ENCODE peak calls at places on chromosome X, in five cellular contexts. Z is thyroid gland, B is A673, W is coronary artery, Q is mucosa of descending colon. A is an unnamed sample.

GRCh38 chrX:119040432-119040831 is 32.4 kb upstream of the CT47C1 start:
- DNase-seq in Z (no peak), B (no peak), W (no peak), Q (no peak), A (no peak)

GRCh38 chrX:131595120-131595519 is 51.2 kb downstream of the OR13H1 start:
- DNase-seq in Z (no peak), B (peak), W (no peak), Q (no peak), A (no peak)

GRCh38 chrX:19698125-19698524 is 182.8 kb upstream of the MAP3K15 start:
- DNase-seq in Z (peak), B (no peak), W (no peak), Q (no peak), A (no peak)

GRCh38 chrX:22424919-22425318 is 152.2 kb downstream of the CBLL2 start:
- DNase-seq in Z (no peak), B (no peak), W (no peak), Q (no peak), A (no peak)

GRCh38 chrX:116204947-116205346 is 34.4 kb downstream of the AGTR2 start:
- DNase-seq in Z (no peak), B (peak), W (no peak), Q (peak), A (no peak)

GRCh38 chrX:51860679-51861078 is 32.7 kb upstream of the MAGED1 start:
- DNase-seq in Z (no peak), B (peak), W (no peak), Q (peak), A (no peak)

GRCh38 chrX:21735038-21735752 is 22.7 kb downstream of the SMPX start:
- DNase-seq in Z (no peak), B (no peak), W (no peak), Q (no peak), A (no peak)

GRCh38 chrX:10118530-10118929 is 38.2 kb upstream of the CLCN4 start:
- DNase-seq in Z (no peak), B (no peak), W (no peak), Q (no peak), A (no peak)

GRCh38 chrX:101736651-101737050 is 77.0 kb upstream of the ARMCX2 start:
- DNase-seq in Z (no peak), B (no peak), W (no peak), Q (no peak), A (no peak)

GRCh38 chrX:41559235-41559634 is 112.1 kb downstream of the NYX start:
- DNase-seq in Z (no peak), B (no peak), W (no peak), Q (no peak), A (no peak)

GRCh38 chrX:78437621-78438020 is 110.2 kb upstream of the CYSLTR1 start:
- DNase-seq in Z (no peak), B (no peak), W (no peak), Q (no peak), A (no peak)

GRCh38 chrX:115896362-115896761 is 274.2 kb upstream of the AGTR2 start:
- DNase-seq in Z (no peak), B (no peak), W (no peak), Q (no peak), A (no peak)

GRCh38 chrX:54807524-54808108 is at the start of gene MAGED2:
- DNase-seq in Z (peak), B (peak), W (no peak), Q (peak), A (no peak)

GRCh38 chrX:82816001-82816400 is 692.1 kb upstream of the POU3F4 start:
- DNase-seq in Z (no peak), B (no peak), W (no peak), Q (no peak), A (no peak)

GRCh38 chrX:21408324-21408723 is 34.1 kb downstream of the CNKSR2 start:
- DNase-seq in Z (no peak), B (no peak), W (no peak), Q (no peak), A (no peak)

GRCh38 chrX:96715412-96715940 is 30.8 kb downstream of the DIAPH2 start:
- DNase-seq in Z (no peak), B (no peak), W (no peak), Q (no peak), A (no peak)

GRCh38 chrX:149494844-149495565 is 10.1 kb downstream of the IDS start:
- DNase-seq in Z (no peak), B (no peak), W (peak), Q (no peak), A (no peak)

GRCh38 chrX:38220024-38220935 is at the start of gene SRPX:
- DNase-seq in Z (peak), B (peak), W (no peak), Q (peak), A (peak)

GRCh38 chrX:111519215-111519614 is 7.8 kb downstream of the SERTM2 start:
- DNase-seq in Z (no peak), B (no peak), W (no peak), Q (peak), A (no peak)

GRCh38 chrX:134671207-134671750 is 13.0 kb upstream of the PLAC1 start:
- DNase-seq in Z (no peak), B (no peak), W (no peak), Q (no peak), A (no peak)

GRCh38 chrX:154603438-154604430 is 15.3 kb downstream of the CTAG1B start:
- DNase-seq in Z (peak), B (peak), W (peak), Q (no peak), A (no peak)

GRCh38 chrX:16664059-16664458 is 14.1 kb downstream of the S100G start:
- DNase-seq in Z (no peak), B (peak), W (no peak), Q (no peak), A (no peak)

GRCh38 chrX:76454456-76454927 is 27.0 kb downstream of the MAGEE1 start:
- DNase-seq in Z (no peak), B (peak), W (no peak), Q (peak), A (no peak)

GRCh38 chrX:42948723-42949122 is 170.8 kb upstream of the PPP1R2C start:
- DNase-seq in Z (no peak), B (no peak), W (no peak), Q (no peak), A (no peak)

GRCh38 chrX:10090319-10090718 is 66.5 kb upstream of the CLCN4 start:
- DNase-seq in Z (no peak), B (no peak), W (no peak), Q (no peak), A (no peak)

GRCh38 chrX:154793084-154793483 is 12.2 kb downstream of the MPP1 start:
- DNase-seq in Z (no peak), B (no peak), W (no peak), Q (no peak), A (no peak)

GRCh38 chrX:111728096-111728495 is 47.1 kb downstream of the ALG13 start:
- DNase-seq in Z (no peak), B (no peak), W (no peak), Q (no peak), A (no peak)

GRCh38 chrX:111447298-111447697 is 35.3 kb upstream of the DCX start:
- DNase-seq in Z (peak), B (peak), W (no peak), Q (no peak), A (no peak)

GRCh38 chrX:3052864-3053263 is 11.6 kb downstream of the ARSF start:
- DNase-seq in Z (no peak), B (no peak), W (no peak), Q (peak), A (no peak)

GRCh38 chrX:11212741-11213140 is 80.5 kb upstream of the AMELX start:
- DNase-seq in Z (no peak), B (no peak), W (no peak), Q (no peak), A (no peak)

GRCh38 chrX:42664706-42665105 is 113.3 kb downstream of the PPP1R2C start:
- DNase-seq in Z (no peak), B (peak), W (no peak), Q (no peak), A (no peak)

GRCh38 chrX:116317409-116317808 is 119.0 kb upstream of the SLC6A14 start:
- DNase-seq in Z (peak), B (peak), W (no peak), Q (peak), A (peak)

GRCh38 chrX:148501121-148502066 is 977 bp downstream of the AFF2 start:
- DNase-seq in Z (peak), B (no peak), W (no peak), Q (peak), A (peak)

GRCh38 chrX:141642979-141643378 is 53.5 kb downstream of the SPANXA2 start:
- DNase-seq in Z (no peak), B (peak), W (no peak), Q (no peak), A (no peak)

GRCh38 chrX:55057691-55058249 is 17.1 kb upstream of the PAGE2B start:
- DNase-seq in Z (peak), B (peak), W (no peak), Q (peak), A (no peak)

GRCh38 chrX:68833855-68834331 is 5.1 kb downstream of the EFNB1 start:
- DNase-seq in Z (peak), B (no peak), W (peak), Q (peak), A (no peak)

GRCh38 chrX:69424161-69424560 is 80.0 kb upstream of the NALF2 start:
- DNase-seq in Z (no peak), B (peak), W (no peak), Q (no peak), A (no peak)

GRCh38 chrX:68750316-68750715 is 78.5 kb upstream of the EFNB1 start:
- DNase-seq in Z (no peak), B (no peak), W (no peak), Q (no peak), A (no peak)

GRCh38 chrX:130106071-130106470 is 4.2 kb downstream of the ELF4 start:
- DNase-seq in Z (no peak), B (no peak), W (no peak), Q (no peak), A (peak)

DNA sequence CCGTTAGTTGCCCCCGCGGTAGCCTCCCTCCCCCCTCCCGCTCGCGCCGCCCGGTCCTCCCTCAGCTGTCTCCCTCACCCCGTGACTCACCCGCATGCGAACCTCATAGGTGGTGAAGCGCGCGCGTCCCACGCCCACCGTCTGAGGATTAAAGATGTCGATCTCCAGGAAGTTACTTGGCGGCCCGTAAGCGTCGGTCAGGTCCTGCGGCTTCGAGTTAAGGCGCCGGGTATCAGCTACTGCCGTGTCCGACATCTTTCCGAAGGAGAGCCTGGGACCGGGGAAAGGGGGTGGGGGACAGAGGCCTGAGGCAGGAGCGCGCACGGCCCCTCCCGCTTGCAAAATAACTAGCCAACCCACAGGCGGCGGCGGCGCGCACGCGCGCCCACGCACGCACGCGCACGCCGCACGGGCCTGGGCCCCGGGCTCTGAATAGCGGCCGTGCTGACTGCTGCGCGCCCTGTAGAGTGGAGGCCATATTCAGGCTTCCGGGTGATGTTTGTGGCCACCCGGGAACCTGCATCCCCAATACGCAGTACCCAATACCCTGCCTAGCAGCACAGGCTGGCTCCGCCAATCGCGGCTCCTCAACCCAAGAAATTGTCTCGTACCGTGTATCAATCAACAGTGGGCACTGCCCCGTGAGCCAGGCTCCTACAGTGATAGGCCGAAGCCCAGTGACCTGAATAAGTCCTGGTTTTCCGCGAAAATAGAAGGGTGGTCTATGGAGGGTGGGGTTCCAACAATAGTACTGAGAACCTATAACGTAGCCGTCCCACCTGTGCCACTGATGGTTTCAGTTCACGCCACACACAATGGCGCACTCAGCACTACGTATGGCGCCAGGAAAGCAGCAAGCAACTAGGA is at the start of gene SNX12:
- DNase-seq in Z (peak), B (peak), W (peak), Q (peak), A (peak)
- TF ChIP-seq CTCF in Z (peak), B (no peak), W (no peak), Q (no peak), A (peak)

DNA sequence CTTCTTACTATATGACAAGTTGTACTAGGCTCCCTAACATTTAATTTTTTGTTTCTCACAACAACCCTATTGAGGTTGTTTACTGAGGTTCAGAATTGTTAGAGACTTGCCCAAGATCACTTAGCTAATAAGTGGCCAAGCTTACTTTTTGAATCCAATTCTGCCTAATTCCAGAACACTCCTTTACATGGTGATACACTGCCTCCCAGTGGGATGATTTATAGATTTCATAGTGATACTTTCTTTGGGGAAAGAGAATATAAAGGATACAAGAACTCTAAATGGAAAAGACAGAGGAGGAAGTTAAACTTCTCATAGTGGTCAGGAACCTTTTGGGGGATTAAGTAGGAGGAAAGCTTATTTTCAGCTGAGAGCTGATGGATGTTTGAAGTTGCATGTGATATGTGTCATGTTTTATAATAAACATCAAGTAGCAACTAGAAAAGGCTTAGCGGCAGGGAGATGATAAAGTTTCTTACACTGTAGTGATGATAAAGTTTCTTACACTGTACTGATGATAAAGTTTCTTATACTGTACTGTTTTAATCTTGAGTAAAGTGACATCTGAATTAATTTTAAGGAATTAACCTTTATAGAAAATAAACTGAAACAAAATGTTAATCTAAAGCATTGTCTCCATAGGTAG is 15.3 kb downstream of the STAG2 start:
- DNase-seq in Z (no peak), B (peak), W (no peak), Q (no peak), A (no peak)
- TF ChIP-seq CTCF in Z (peak), B (peak), W (no peak), Q (no peak), A (peak)

GRCh38 chrX:12497832-12498591 is 293.2 kb upstream of the PRPS2 start:
- DNase-seq in Z (no peak), B (peak), W (no peak), Q (peak), A (no peak)
- TF ChIP-seq CTCF in Z (no peak), B (peak), W (no peak), Q (no peak), A (no peak)

GRCh38 chrX:13598877-13599276 is 29.5 kb downstream of the EGFL6 start:
- DNase-seq in Z (no peak), B (peak), W (no peak), Q (no peak), A (no peak)
- TF ChIP-seq CTCF in Z (no peak), B (peak), W (no peak), Q (no peak), A (no peak)

GRCh38 chrX:104270212-104270611 is 15.5 kb upstream of the ESX1 start:
- DNase-seq in Z (no peak), B (no peak), W (no peak), Q (no peak), A (no peak)
- TF ChIP-seq CTCF in Z (no peak), B (no peak), W (no peak), Q (no peak), A (no peak)

GRCh38 chrX:15127010-15127409 is 142.9 kb downstream of the ASB9 start:
- DNase-seq in Z (no peak), B (peak), W (no peak), Q (no peak), A (no peak)
- TF ChIP-seq CTCF in Z (no peak), B (peak), W (no peak), Q (no peak), A (no peak)

GRCh38 chrX:47198687-47199080 is 5.1 kb downstream of the UBA1 start:
- DNase-seq in Z (no peak), B (no peak), W (no peak), Q (no peak), A (no peak)

GRCh38 chrX:47202316-47202715 is 8.7 kb downstream of the UBA1 start:
- DNase-seq in Z (no peak), B (no peak), W (no peak), Q (no peak), A (no peak)

GRCh38 chrX:47201545-47201944 is 7.9 kb downstream of the UBA1 start:
- DNase-seq in Z (no peak), B (no peak), W (no peak), Q (no peak), A (no peak)

GRCh38 chrX:47199286-47199685 is 5.7 kb downstream of the UBA1 start:
- DNase-seq in Z (no peak), B (no peak), W (no peak), Q (no peak), A (no peak)

DNA sequence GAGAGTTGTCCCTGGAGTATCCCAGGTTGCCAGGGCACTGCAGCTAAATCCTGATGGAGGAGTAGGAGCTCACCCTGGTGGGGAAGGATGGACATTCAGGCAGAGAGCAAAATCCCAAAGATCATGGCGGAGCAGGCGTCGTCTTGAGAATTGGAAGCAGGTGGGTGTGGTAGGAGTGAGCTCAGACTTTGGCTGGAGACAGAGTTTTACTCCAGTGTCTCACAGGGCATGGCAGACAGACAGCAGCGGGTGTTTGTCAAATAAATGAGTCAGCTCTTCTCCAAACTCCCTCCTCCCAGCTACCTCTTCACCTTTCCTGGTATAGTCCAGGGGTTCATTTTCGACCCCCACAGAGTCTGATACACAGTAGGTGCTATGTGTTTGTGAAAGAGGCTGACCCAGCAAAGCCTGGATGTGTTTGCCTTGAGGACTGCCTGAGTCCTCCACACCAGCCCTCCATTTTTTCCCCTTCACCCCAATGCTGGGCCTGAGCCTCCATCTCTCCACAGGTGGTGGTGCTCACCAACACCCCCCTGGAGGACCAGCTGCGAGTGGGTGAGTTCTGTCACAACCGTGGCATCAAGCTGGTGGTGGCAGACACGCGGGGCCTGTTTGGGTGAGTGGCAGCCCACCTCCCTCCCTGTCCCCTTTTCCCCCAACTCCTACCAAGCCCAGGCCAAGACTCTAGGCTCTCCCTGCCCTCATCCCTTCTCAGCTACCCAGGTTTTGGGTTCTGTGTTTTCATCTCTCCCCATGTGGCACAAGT is 6.9 kb downstream of the UBA1 start:
- DNase-seq in Z (no peak), B (no peak), W (no peak), Q (peak), A (no peak)
- TF ChIP-seq CTCF in Z (no peak), B (no peak), W (no peak), Q (no peak), A (no peak)

GRCh38 chrX:7045238-7045955 is 102.1 kb upstream of the STS start:
- DNase-seq in Z (no peak), B (no peak), W (no peak), Q (no peak), A (no peak)

GRCh38 chrX:7052541-7052940 is 95.0 kb upstream of the STS start:
- DNase-seq in Z (no peak), B (no peak), W (no peak), Q (no peak), A (no peak)

DNA sequence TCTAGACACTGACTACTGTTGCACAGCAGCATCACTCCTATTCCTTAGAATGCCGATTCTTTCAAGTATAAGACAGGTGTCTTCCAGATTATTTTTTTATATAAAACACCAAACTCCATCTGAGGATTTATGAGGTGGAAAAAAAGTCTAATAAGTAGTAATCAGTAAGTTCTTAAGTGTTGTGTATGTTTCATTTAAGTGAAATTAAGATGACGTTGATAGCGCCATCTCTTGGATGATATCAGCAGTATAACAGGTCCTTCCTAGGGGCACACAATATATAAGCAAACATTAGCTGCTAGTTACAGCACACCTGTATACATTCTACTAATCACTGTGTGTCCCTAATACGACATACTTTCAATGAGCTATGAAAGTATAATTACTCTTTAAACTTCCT is 99.6 kb upstream of the STS start:
- DNase-seq in Z (no peak), B (no peak), W (no peak), Q (no peak), A (no peak)
- TF ChIP-seq CTCF in Z (no peak), B (peak), W (no peak), Q (no peak), A (no peak)

DNA sequence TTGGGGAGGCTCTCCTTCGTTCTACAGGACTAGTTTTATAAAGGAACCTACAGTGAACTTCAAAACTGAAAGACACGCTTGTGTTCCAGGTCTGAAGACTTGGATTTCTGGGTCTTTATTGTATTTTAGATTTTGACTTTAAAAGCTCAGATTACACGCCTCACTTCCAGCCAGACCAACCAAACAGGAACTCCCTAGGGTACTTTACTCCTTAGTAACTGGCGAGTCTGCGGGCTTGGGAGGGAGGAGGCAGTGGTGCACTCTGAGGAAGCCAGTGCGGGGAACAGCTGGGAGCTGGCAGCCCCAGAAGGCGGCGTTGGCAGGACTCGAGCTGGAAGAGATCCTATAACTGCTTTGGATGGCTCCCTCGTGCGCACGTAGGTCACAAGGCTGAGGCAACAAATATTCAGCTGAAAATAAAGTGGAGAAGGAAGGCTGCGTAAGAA is 388 bp upstream of the PHKA1 start:
- DNase-seq in Z (peak), B (peak), W (peak), Q (peak), A (peak)
- TF ChIP-seq CTCF in Z (no peak), B (no peak), W (no peak), Q (no peak), A (no peak)